ENCODE peak calls at places on chromosomes 16 and 17, in eight cellular contexts. D, K, Z, I, N, G, C and Q are unnamed samples.

GRCh38 chr16:68744744-68745280 is 7.7 kb downstream of the CDH1 start:
- DNase-seq in N (no peak), D (peak; percentile 15), K (peak; percentile 73), I (no peak), Z (peak; percentile 95), C (no peak), G (peak; percentile 96), Q (peak; percentile 52)

GRCh38 chr17:11736613-11737289 is 138.5 kb downstream of the DNAH9 start:
- DNase-seq in Z (no peak), I (no peak), G (no peak), N (no peak), K (no peak), C (no peak), D (peak; percentile 37), Q (no peak)

GRCh38 chr17:78828470-78829185 is 12.0 kb downstream of the USP36 start:
- DNase-seq in G (no peak), K (no peak), N (no peak), D (no peak), Z (no peak), C (no peak), I (no peak), Q (no peak)

GRCh38 chr16:56773531-56773930 is 43.6 kb downstream of the NUP93 start:
- DNase-seq in G (peak; percentile 45), D (no peak), I (no peak), Z (no peak), N (no peak), K (no peak), C (no peak), Q (no peak)

GRCh38 chr16:86850675-86851074 is 272.3 kb downstream of the FOXL1 start:
- DNase-seq in I (no peak), N (no peak), D (no peak), G (no peak), C (no peak), Z (no peak), K (no peak), Q (no peak)

GRCh38 chr17:29176500-29177351 is 3.5 kb downstream of the MYO18A start:
- DNase-seq in C (no peak), D (peak; percentile 27), K (peak; percentile 74), Z (peak; percentile 91), N (peak; percentile 57), I (no peak), G (peak; percentile 71), Q (no peak)

GRCh38 chr16:67441289-67441753 is 10.4 kb downstream of the HSD11B2 start:
- DNase-seq in N (no peak), D (peak; percentile 70), G (peak; percentile 92), C (peak; percentile 65), Z (peak; percentile 67), I (no peak), K (peak; percentile 43), Q (peak; percentile 66)

GRCh38 chr16:89764711-89765201 is 43.4 kb downstream of the ZNF276 start:
- DNase-seq in I (no peak), K (no peak), Z (no peak), C (no peak), D (no peak), G (no peak), N (peak; percentile 41), Q (peak; percentile 54)

GRCh38 chr16:70570967-70571570 is 47.5 kb downstream of the SF3B3 start:
- DNase-seq in N (no peak), Z (no peak), I (no peak), D (no peak), C (no peak), G (no peak), K (no peak), Q (no peak)

GRCh38 chr17:17505610-17506171 is 9.5 kb upstream of the RASD1 start:
- DNase-seq in K (no peak), Z (no peak), D (no peak), I (no peak), C (no peak), N (no peak), G (no peak), Q (no peak)

GRCh38 chr17:80887639-80888175 is 103.9 kb upstream of the CHMP6 start:
- DNase-seq in G (no peak), N (no peak), K (no peak), C (no peak), Z (no peak), D (no peak), I (no peak), Q (no peak)

GRCh38 chr16:63612462-63613227 is 1509.2 kb downstream of the CDH11 start:
- DNase-seq in K (no peak), Z (no peak), N (no peak), I (no peak), D (no peak), G (no peak), C (no peak), Q (no peak)

GRCh38 chr16:48188449-48189102 is 32.8 kb upstream of the ABCC12 start:
- DNase-seq in C (no peak), I (no peak), Z (no peak), N (no peak), G (no peak), K (no peak), D (no peak), Q (no peak)

GRCh38 chr17:17105976-17106375 is 63.7 kb downstream of the MPRIP start:
- DNase-seq in C (no peak), G (no peak), D (no peak), Z (no peak), K (no peak), I (no peak), N (no peak), Q (no peak)

GRCh38 chr16:17382949-17383348 is 87.8 kb downstream of the XYLT1 start:
- DNase-seq in I (no peak), N (no peak), C (no peak), Z (no peak), D (no peak), G (no peak), K (no peak), Q (no peak)

GRCh38 chr16:53207810-53208752 is 153.3 kb downstream of the CHD9 start:
- DNase-seq in I (peak; percentile 75), K (peak; percentile 67), C (peak; percentile 90), G (peak; percentile 65), Z (no peak), D (peak; percentile 86), N (no peak), Q (no peak)

GRCh38 chr17:19569785-19570496 is 36.3 kb downstream of the SLC47A1 start:
- DNase-seq in N (no peak), G (no peak), D (no peak), C (no peak), K (no peak), I (no peak), Z (no peak), Q (no peak)

GRCh38 chr16:19700319-19700781 is 17.7 kb downstream of the KNOP1 start:
- DNase-seq in I (no peak), G (peak; percentile 36), N (no peak), D (no peak), K (no peak), Z (no peak), C (no peak), Q (no peak)

GRCh38 chr16:85586360-85587145 is 26.6 kb upstream of the GSE1 start:
- DNase-seq in C (peak; percentile 60), Z (no peak), K (no peak), N (no peak), D (peak; percentile 87), G (no peak), I (no peak), Q (no peak)

GRCh38 chr16:14669776-14670175 is 24.3 kb downstream of the PLA2G10 start:
- DNase-seq in C (no peak), G (no peak), I (no peak), D (no peak), K (peak; percentile 58), N (no peak), Z (peak; percentile 46), Q (no peak)

GRCh38 chr16:78184554-78185183 is 85.2 kb downstream of the WWOX start:
- DNase-seq in I (peak; percentile 48), G (peak; percentile 34), N (no peak), K (peak; percentile 37), D (peak; percentile 82), C (peak; percentile 64), Z (peak; percentile 61), Q (no peak)

GRCh38 chr17:28901866-28902818 is 737 bp downstream of the DHRS13 start:
- DNase-seq in C (peak; percentile 45), G (peak; percentile 55), K (no peak), D (no peak), N (peak; percentile 38), I (no peak), Z (peak; percentile 59), Q (no peak)

GRCh38 chr17:17236295-17237025 is 508 bp downstream of the FLCN start:
- DNase-seq in K (no peak), C (peak; percentile 5), Z (peak; percentile 6), D (peak; percentile 54), I (no peak), G (no peak), N (no peak), Q (peak; percentile 90)

GRCh38 chr17:79036609-79037008 is 12.6 kb downstream of the C1QTNF1 start:
- DNase-seq in D (no peak), C (no peak), I (peak; percentile 76), G (no peak), Z (no peak), N (no peak), K (no peak), Q (no peak)

GRCh38 chr17:75563063-75563758 is 24.4 kb upstream of the MYO15B start:
- DNase-seq in K (no peak), C (no peak), I (no peak), D (no peak), G (no peak), N (no peak), Z (no peak), Q (no peak)

GRCh38 chr17:82058230-82058854 is 6.6 kb downstream of the GPS1 start:
- DNase-seq in D (no peak), I (no peak), K (no peak), G (no peak), C (no peak), N (no peak), Z (no peak), Q (no peak)

GRCh38 chr16:68711421-68712139 is 25.5 kb upstream of the CDH1 start:
- DNase-seq in G (no peak), Z (no peak), K (no peak), N (no peak), C (no peak), I (no peak), D (no peak), Q (no peak)

GRCh38 chr17:11538366-11538765 is 59.9 kb upstream of the DNAH9 start:
- DNase-seq in N (no peak), Z (no peak), K (no peak), D (no peak), I (no peak), G (no peak), C (no peak), Q (no peak)

GRCh38 chr17:36525888-36526287 is 8.8 kb downstream of the MYO19 start:
- DNase-seq in Z (no peak), N (no peak), K (no peak), G (no peak), C (no peak), I (no peak), D (no peak), Q (peak; percentile 58)

GRCh38 chr16:10153993-10154788 is 28.0 kb downstream of the GRIN2A start:
- DNase-seq in G (no peak), K (no peak), N (no peak), C (no peak), D (no peak), Z (no peak), I (no peak), Q (no peak)

GRCh38 chr17:1961187-1961586 is 63.9 kb downstream of the RTN4RL1 start:
- DNase-seq in Z (no peak), N (no peak), K (no peak), D (no peak), C (no peak), G (no peak), I (no peak), Q (no peak)

GRCh38 chr17:44769647-44770084 is 10.9 kb downstream of the ADAM11 start:
- DNase-seq in N (no peak), D (no peak), I (no peak), K (no peak), C (no peak), Z (no peak), G (no peak), Q (no peak)

GRCh38 chr16:66979011-66979717 is 9.2 kb upstream of the CES4A start:
- DNase-seq in G (no peak), Z (no peak), D (no peak), C (no peak), K (no peak), I (no peak), N (no peak), Q (peak; percentile 54)

GRCh38 chr16:75250089-75250808 is 1.2 kb downstream of the BCAR1 start:
- DNase-seq in N (no peak), D (no peak), K (no peak), G (peak; percentile 31), C (no peak), Z (no peak), I (no peak), Q (no peak)